ENCODE peak calls at places on chromosomes 13 and 19, in eight cellular contexts. One of them, this sample, is unnamed.

GRCh38 chr19:13979224-13979623 is 26.9 kb downstream of the RFX1 start:
- DNase-seq in stimulated activated naive CD4-positive, alpha-beta T cell treated with Interleukin-2 at 50 U/mL for 16 hours: no peak
- DNase-seq in NCI-H1105: no peak
- DNase-seq in occipital lobe: no peak
- DNase-seq in T-cell: no peak
- DNase-seq in T-helper 2 cell: no peak
- DNase-seq in heart left ventricle: no peak
- DNase-seq in mammary epithelial cell: no peak
- DNase-seq in this sample: no peak

GRCh38 chr19:17948474-17948966 is 15.7 kb downstream of the CCDC124 start:
- DNase-seq in T-helper 2 cell: no peak
- DNase-seq in stimulated activated naive CD4-positive, alpha-beta T cell treated with Interleukin-2 at 50 U/mL for 16 hours: no peak
- DNase-seq in mammary epithelial cell: no peak
- DNase-seq in occipital lobe: no peak
- DNase-seq in NCI-H1105: no peak
- DNase-seq in heart left ventricle: no peak
- DNase-seq in T-cell: no peak
- DNase-seq in this sample: no peak

GRCh38 chr19:48370955-48371354 is 6.8 kb downstream of the SYNGR4 start:
- DNase-seq in stimulated activated naive CD4-positive, alpha-beta T cell treated with Interleukin-2 at 50 U/mL for 16 hours: no peak
- DNase-seq in NCI-H1105: no peak
- DNase-seq in T-cell: no peak
- DNase-seq in heart left ventricle: no peak
- DNase-seq in occipital lobe: no peak
- DNase-seq in T-helper 2 cell: no peak
- DNase-seq in mammary epithelial cell: no peak
- DNase-seq in this sample: no peak

GRCh38 chr13:113495494-113496251 is 5.2 kb upstream of the DCUN1D2 start:
- DNase-seq in heart left ventricle: no peak
- DNase-seq in stimulated activated naive CD4-positive, alpha-beta T cell treated with Interleukin-2 at 50 U/mL for 16 hours: no peak
- DNase-seq in T-helper 2 cell: no peak
- DNase-seq in T-cell: no peak
- DNase-seq in NCI-H1105: no peak
- DNase-seq in mammary epithelial cell: no peak
- DNase-seq in occipital lobe: no peak
- DNase-seq in this sample: no peak

GRCh38 chr13:110149036-110149435 is 157.9 kb downstream of the COL4A1 start:
- DNase-seq in occipital lobe: no peak
- DNase-seq in heart left ventricle: no peak
- DNase-seq in NCI-H1105: no peak
- DNase-seq in T-helper 2 cell: no peak
- DNase-seq in T-cell: no peak
- DNase-seq in mammary epithelial cell: no peak
- DNase-seq in stimulated activated naive CD4-positive, alpha-beta T cell treated with Interleukin-2 at 50 U/mL for 16 hours: no peak
- DNase-seq in this sample: no peak

GRCh38 chr19:55585658-55586339 is 5.2 kb upstream of the ZNF579 start:
- DNase-seq in stimulated activated naive CD4-positive, alpha-beta T cell treated with Interleukin-2 at 50 U/mL for 16 hours: peak
- DNase-seq in heart left ventricle: peak
- DNase-seq in T-cell: peak
- DNase-seq in occipital lobe: peak
- DNase-seq in mammary epithelial cell: no peak
- DNase-seq in NCI-H1105: no peak
- DNase-seq in T-helper 2 cell: no peak
- DNase-seq in this sample: peak

GRCh38 chr19:45601115-45601514 is 897 bp downstream of the GPR4 start:
- DNase-seq in T-helper 2 cell: no peak
- DNase-seq in stimulated activated naive CD4-positive, alpha-beta T cell treated with Interleukin-2 at 50 U/mL for 16 hours: no peak
- DNase-seq in heart left ventricle: peak
- DNase-seq in occipital lobe: no peak
- DNase-seq in T-cell: no peak
- DNase-seq in NCI-H1105: no peak
- DNase-seq in mammary epithelial cell: no peak
- DNase-seq in this sample: no peak

GRCh38 chr19:45172173-45172572 is 5.9 kb downstream of the TRAPPC6A start:
- DNase-seq in T-cell: peak
- DNase-seq in heart left ventricle: no peak
- DNase-seq in mammary epithelial cell: no peak
- DNase-seq in T-helper 2 cell: no peak
- DNase-seq in stimulated activated naive CD4-positive, alpha-beta T cell treated with Interleukin-2 at 50 U/mL for 16 hours: no peak
- DNase-seq in NCI-H1105: no peak
- DNase-seq in occipital lobe: no peak
- DNase-seq in this sample: peak